ENCODE peak calls at places on chromosomes 5 and 9, in nine cellular contexts. T is iris pigment epithelial cell, F is GM19239, A is EH, I is AG08395, S is NCI-H2171 treated with DMSO at 0.1 percent for 48 hours, Z is myocyte, K is nephron progenitor cell, U is stromal cell of bone marrow. D is an unnamed sample.

GRCh38 chr5:99721487-99721886 is 792.7 kb upstream of the CHD1 start:
- DNase-seq in T (no peak), F (no peak), A (no peak), I (no peak), S (no peak), Z (no peak), K (no peak), U (no peak), D (no peak)

GRCh38 chr9:91221332-91221731 is 140.4 kb downstream of the AUH start:
- DNase-seq in T (peak; percentile 96), F (no peak), A (peak; percentile 71), I (no peak), S (no peak), Z (peak; percentile 67), K (no peak), U (no peak), D (no peak)

GRCh38 chr5:157335534-157336422 is 69.9 kb downstream of the CYFIP2 start:
- DNase-seq in T (no peak), F (no peak), A (peak; percentile 89), I (peak; percentile 63), S (no peak), Z (peak; percentile 26), K (no peak), U (peak; percentile 26), D (no peak)

GRCh38 chr5:131381011-131381410 is 117.2 kb downstream of the CDC42SE2 start:
- DNase-seq in T (peak; percentile 60), F (no peak), A (no peak), I (no peak), S (no peak), Z (no peak), K (no peak), U (no peak), D (no peak)

GRCh38 chr9:38000332-38000731 is 68.7 kb downstream of the SHB start:
- DNase-seq in T (no peak), F (no peak), A (no peak), I (no peak), S (no peak), Z (no peak), K (no peak), U (no peak), D (no peak)

GRCh38 chr5:125274938-125275759 is 528.7 kb upstream of the ZNF608 start:
- DNase-seq in T (no peak), F (no peak), A (peak; percentile 48), I (no peak), S (peak; percentile 25), Z (peak; percentile 94), K (no peak), U (no peak), D (peak; percentile 82)

GRCh38 chr9:26551451-26551850 is 341.2 kb downstream of the CAAP1 start:
- DNase-seq in T (no peak), F (no peak), A (no peak), I (no peak), S (no peak), Z (no peak), K (no peak), U (no peak), D (no peak)

GRCh38 chr5:4229414-4229813 is 633.8 kb downstream of the IRX1 start:
- DNase-seq in T (no peak), F (no peak), A (no peak), I (no peak), S (no peak), Z (no peak), K (no peak), U (no peak), D (no peak)

D was measured in dermis microvascular lymphatic vessel endothelial cell.